ENCODE peak calls at places on chromosomes 7 and 10, in six cellular contexts. N is mesenchymal stem cell, S is IMR-90, W is H9, P is H1, H is neuronal stem cell. I is an unnamed sample.
A peak's percentile ranks its signal among the peaks of the same experiment; 100 is the strongest.

GRCh38 chr10:131825150-131825907 is 75.5 kb upstream of the PPP2R2D start:
- DNase-seq in N (no peak), S (no peak), W (peak; percentile 29), P (no peak), H (no peak), I (peak; percentile 26)

GRCh38 chr10:119761106-119761505 is 35.3 kb downstream of the INPP5F start:
- DNase-seq in N (peak; percentile 92), S (peak; percentile 94), W (no peak), P (no peak), H (no peak), I (no peak)

GRCh38 chr7:2040893-2041270 is 191.9 kb downstream of the MAD1L1 start:
- DNase-seq in N (no peak), S (no peak), W (peak; percentile 28), P (no peak), H (no peak), I (peak; percentile 13)

GRCh38 chr10:59006511-59007306 is 169.7 kb upstream of the PHYHIPL start:
- DNase-seq in N (peak; percentile 32), S (peak; percentile 48), W (no peak), P (no peak), H (no peak), I (no peak)

GRCh38 chr7:45077579-45077978 is 11.2 kb downstream of the NACAD start:
- DNase-seq in N (no peak), S (no peak), W (no peak), P (no peak), H (no peak), I (no peak)

GRCh38 chr10:78630944-78631838 is 437.6 kb upstream of the ZMIZ1 start:
- DNase-seq in N (no peak), S (peak; percentile 61), W (no peak), P (no peak), H (no peak), I (no peak)

GRCh38 chr10:83108565-83109333 is 1030.6 kb upstream of the GHITM start:
- DNase-seq in N (no peak), S (no peak), W (no peak), P (no peak), H (no peak), I (no peak)

GRCh38 chr10:119449760-119450461 is 92.6 kb downstream of the RGS10 start:
- DNase-seq in N (peak; percentile 77), S (peak; percentile 59), W (no peak), P (no peak), H (no peak), I (peak; percentile 42)

GRCh38 chr10:88347597-88348304 is 235.4 kb downstream of the RNLS start:
- DNase-seq in N (no peak), S (no peak), W (peak; percentile 30), P (no peak), H (no peak), I (peak; percentile 53)

GRCh38 chr10:107548301-107548700 is 383.8 kb upstream of the SORCS1 start:
- DNase-seq in N (no peak), S (no peak), W (peak; percentile 48), P (no peak), H (no peak), I (peak; percentile 68)

GRCh38 chr7:131608112-131608498 is 51.7 kb upstream of the PODXL start:
- DNase-seq in N (no peak), S (no peak), W (peak; percentile 60), P (no peak), H (no peak), I (peak; percentile 87)

GRCh38 chr7:156759579-156760202 is 119.1 kb downstream of the RNF32 start:
- DNase-seq in N (no peak), S (no peak), W (no peak), P (no peak), H (no peak), I (no peak)

GRCh38 chr10:89518876-89519842 is 16.2 kb downstream of the SLC16A12 start:
- DNase-seq in N (peak; percentile 79), S (peak; percentile 46), W (no peak), P (no peak), H (no peak), I (no peak)

GRCh38 chr7:4604456-4604940 is 77.6 kb upstream of the FOXK1 start:
- DNase-seq in N (no peak), S (no peak), W (no peak), P (no peak), H (no peak), I (no peak)

GRCh38 chr7:80703272-80703671 is 64.8 kb downstream of the CD36 start:
- DNase-seq in N (no peak), S (no peak), W (no peak), P (no peak), H (no peak), I (no peak)

GRCh38 chr7:80705164-80705781 is 66.8 kb downstream of the CD36 start:
- DNase-seq in N (no peak), S (no peak), W (no peak), P (no peak), H (no peak), I (no peak)

GRCh38 chr7:80699030-80699638 is 60.7 kb downstream of the CD36 start:
- DNase-seq in N (peak; percentile 67), S (peak; percentile 63), W (no peak), P (no peak), H (peak; percentile 51), I (peak; percentile 50)

GRCh38 chr7:80699656-80700318 is 61.3 kb downstream of the CD36 start:
- DNase-seq in N (peak; percentile 30), S (peak; percentile 44), W (no peak), P (no peak), H (no peak), I (no peak)
- H2AK5ac ChIP-seq in N (no peak overlapping the region), S (peak overlapping the region; percentile 59), W (no peak overlapping the region), P (no peak overlapping the region), H (no peak overlapping the region), I (no peak overlapping the region)

GRCh38 chr7:44051611-44052220 is 7.2 kb downstream of the DBNL start:
- DNase-seq in N (no peak), S (no peak), W (no peak), P (no peak), H (no peak), I (no peak)
- H2BK15ac ChIP-seq in N (no peak overlapping the region), S (no peak overlapping the region), W (no peak overlapping the region), P (no peak overlapping the region), H (no peak overlapping the region), I (no peak overlapping the region)

DNA sequence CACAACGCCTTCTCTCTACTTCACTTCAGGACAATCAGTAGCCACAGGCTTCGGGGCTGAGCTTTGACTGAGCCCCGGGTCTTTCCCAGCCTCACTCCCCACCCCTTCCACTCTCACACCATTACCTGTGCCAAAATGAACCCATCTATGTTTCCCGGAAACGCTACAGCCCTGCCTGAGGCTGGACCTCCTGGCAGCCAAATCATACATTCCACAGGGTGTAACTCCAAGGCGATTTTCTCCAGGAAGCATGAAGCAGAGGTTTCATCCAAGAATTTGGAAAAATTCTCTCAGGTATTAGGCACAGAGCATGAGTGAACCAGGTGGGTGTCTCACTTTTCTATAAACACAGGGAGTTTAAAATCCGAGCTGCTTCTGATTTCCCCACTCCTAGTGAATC is 286.3 kb downstream of the TNS3 start:
- DNase-seq in N (no peak), S (no peak), W (no peak), P (no peak), H (no peak), I (no peak)
- H3K27ac ChIP-seq in N (no peak overlapping the region), S (no peak overlapping the region), W (no peak overlapping the region), P (no peak overlapping the region), H (no peak overlapping the region), I (no peak overlapping the region)

DNA sequence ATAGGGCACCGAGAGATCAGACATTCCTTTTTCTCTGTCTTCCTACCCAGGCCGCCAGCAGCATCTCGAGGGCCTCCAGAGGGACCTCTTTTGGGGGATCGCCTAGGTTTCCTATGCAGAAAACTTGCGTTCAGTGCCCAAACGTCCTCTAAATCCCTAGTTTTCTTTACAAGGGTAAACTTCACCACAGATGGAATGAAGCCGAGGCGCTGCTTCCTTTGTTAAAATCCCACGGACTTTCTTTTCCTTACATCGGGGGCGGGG is 982 bp downstream of the RHEB start:
- DNase-seq in N (peak; percentile 43), S (no peak), W (no peak), P (no peak), H (no peak), I (peak; percentile 42)
- H2AK5ac ChIP-seq in N (no peak overlapping the region), S (peak overlapping the region; percentile 91), W (no peak overlapping the region), P (no peak overlapping the region), H (peak overlapping the region; percentile 74), I (no peak overlapping the region)

GRCh38 chr7:155648752-155649339 is 4.4 kb downstream of the RBM33 start:
- DNase-seq in N (no peak), S (no peak), W (no peak), P (no peak), H (no peak), I (no peak)

GRCh38 chr7:155652156-155653124 is 8.0 kb downstream of the RBM33 start:
- DNase-seq in N (no peak), S (peak; percentile 76), W (no peak), P (no peak), H (no peak), I (no peak)

GRCh38 chr7:155647302-155647701 is 2.8 kb downstream of the RBM33 start:
- DNase-seq in N (no peak), S (no peak), W (no peak), P (no peak), H (no peak), I (no peak)

GRCh38 chr7:155647734-155648133 is 3.3 kb downstream of the RBM33 start:
- DNase-seq in N (no peak), S (no peak), W (no peak), P (no peak), H (no peak), I (no peak)

GRCh38 chr7:155649588-155649987 is 5.1 kb downstream of the RBM33 start:
- DNase-seq in N (no peak), S (no peak), W (no peak), P (no peak), H (no peak), I (no peak)
- H2BK15ac ChIP-seq in N (no peak overlapping the region), S (no peak overlapping the region), W (no peak overlapping the region), P (no peak overlapping the region), H (no peak overlapping the region), I (no peak overlapping the region)

GRCh38 chr10:30432631-30433285 is 1.2 kb upstream of the MAP3K8 start:
- DNase-seq in N (no peak), S (no peak), W (peak; percentile 35), P (no peak), H (no peak), I (no peak)
- H3K27ac ChIP-seq in N (peak overlapping the region; percentile 91), S (peak overlapping the region; percentile 73), W (no peak overlapping the region), P (no peak overlapping the region), H (peak overlapping the region; percentile 99), I (peak overlapping the region; percentile 94)

GRCh38 chr7:29192811-29193210 is 1.8 kb upstream of the CHN2 start:
- DNase-seq in N (no peak), S (no peak), W (no peak), P (no peak), H (no peak), I (no peak)
- H2AK5ac ChIP-seq in N (no peak overlapping the region), S (no peak overlapping the region), W (no peak overlapping the region), P (no peak overlapping the region), H (no peak overlapping the region), I (no peak overlapping the region)

GRCh38 chr7:106450716-106451115 is 165.9 kb upstream of the NAMPT start:
- DNase-seq in N (no peak), S (no peak), W (no peak), P (no peak), H (no peak), I (no peak)

GRCh38 chr7:106451171-106451570 is 166.4 kb upstream of the NAMPT start:
- DNase-seq in N (no peak), S (no peak), W (no peak), P (no peak), H (no peak), I (no peak)

GRCh38 chr7:106447318-106447847 is 162.6 kb upstream of the NAMPT start:
- DNase-seq in N (no peak), S (no peak), W (no peak), P (no peak), H (no peak), I (no peak)

GRCh38 chr7:106448346-106448991 is 163.7 kb upstream of the NAMPT start:
- DNase-seq in N (no peak), S (no peak), W (no peak), P (no peak), H (no peak), I (no peak)

GRCh38 chr7:106448992-106449859 is 164.4 kb upstream of the NAMPT start:
- DNase-seq in N (no peak), S (no peak), W (no peak), P (no peak), H (no peak), I (peak; percentile 31)
- H2BK15ac ChIP-seq in N (no peak overlapping the region), S (no peak overlapping the region), W (no peak overlapping the region), P (no peak overlapping the region), H (no peak overlapping the region), I (no peak overlapping the region)

I was measured in mesendoderm.